ENCODE peak calls at places on chromosome 9, in eight cellular contexts. G is stimulated activated CD4-positive, alpha-beta T cell treated with anti-CD3 and anti-CD28 coated beads, Interleukin-1b, Interleukin-23, amount 100 ng/mL, for 4 hours; W is NCI-H524; O is EH; U is lower lobe of right lung; K is HTR-8/SVneo; N is NCI-H774; J is skeletal muscle cell. R is an unnamed sample.
A peak's percentile ranks its signal among the peaks of the same experiment; 100 is the strongest.

GRCh38 chr9:79170643-79171042 is 401.1 kb upstream of the TLE4 start:
- DNase-seq in U (no peak), J (no peak), W (no peak), O (no peak), K (no peak), G (no peak), N (no peak), R (no peak)

GRCh38 chr9:76594764-76595410 is 135.9 kb downstream of the GCNT1 start:
- DNase-seq in W (no peak), N (no peak), J (no peak), U (no peak), K (no peak), O (no peak), G (no peak), R (no peak)

GRCh38 chr9:126862461-126862830 is 2.0 kb downstream of the ZBTB34 start:
- DNase-seq in W (no peak), N (no peak), O (peak; percentile 12), G (no peak), K (no peak), U (no peak), J (no peak), R (no peak)

GRCh38 chr9:106862115-106862945 is 636 bp upstream of the ZNF462 start:
- DNase-seq in U (no peak), N (no peak), J (no peak), G (no peak), W (peak; percentile 91), K (peak; percentile 15), O (peak; percentile 36), R (no peak)

GRCh38 chr9:69476016-69476415 is 151.0 kb downstream of the ENTREP1 start:
- DNase-seq in W (no peak), N (no peak), O (no peak), K (no peak), U (no peak), J (no peak), G (no peak), R (no peak)

GRCh38 chr9:94649100-94649855 is 10.0 kb upstream of the FBP1 start:
- DNase-seq in U (no peak), K (peak; percentile 41), J (no peak), W (no peak), N (no peak), G (no peak), O (peak; percentile 90), R (peak; percentile 26)

GRCh38 chr9:133066181-133066983 is 4.6 kb downstream of the CEL start:
- DNase-seq in U (peak; percentile 24), O (no peak), K (no peak), W (no peak), J (no peak), G (no peak), N (no peak), R (no peak)

GRCh38 chr9:7935666-7936065 is 136.1 kb upstream of the DMAC1 start:
- DNase-seq in N (no peak), O (no peak), J (no peak), W (no peak), K (no peak), G (no peak), U (no peak), R (no peak)

GRCh38 chr9:136303825-136304416 is at the start of gene CCDC187:
- DNase-seq in W (no peak), U (no peak), N (no peak), J (no peak), G (no peak), K (no peak), O (no peak), R (no peak)

GRCh38 chr9:126689027-126689825 is 75.5 kb downstream of the LMX1B start:
- DNase-seq in O (no peak), G (no peak), U (no peak), J (no peak), N (no peak), K (no peak), W (no peak), R (no peak)

GRCh38 chr9:34990908-34991832 is 1.6 kb downstream of the DNAJB5 start:
- DNase-seq in J (no peak), W (no peak), G (no peak), U (no peak), O (no peak), K (no peak), N (no peak), R (no peak)

GRCh38 chr9:138111607-138112006 is 234.0 kb downstream of the CACNA1B start:
- DNase-seq in W (no peak), N (no peak), J (no peak), O (no peak), K (no peak), G (no peak), U (no peak), R (no peak)

GRCh38 chr9:127684576-127684975 is 22.2 kb upstream of the CFAP157 start:
- DNase-seq in O (peak; percentile 92), G (no peak), N (no peak), W (no peak), K (peak; percentile 70), U (no peak), J (no peak), R (no peak)

GRCh38 chr9:86529496-86530275 is 175.5 kb upstream of the TUT7 start:
- DNase-seq in O (no peak), J (no peak), G (no peak), W (no peak), N (no peak), U (no peak), K (no peak), R (no peak)

GRCh38 chr9:27202056-27202455 is 93.0 kb downstream of the TEK start:
- DNase-seq in G (no peak), O (peak; percentile 21), N (no peak), U (no peak), W (no peak), K (no peak), J (no peak), R (no peak)

GRCh38 chr9:14747116-14747515 is 24.6 kb upstream of the CER1 start:
- DNase-seq in K (no peak), W (no peak), N (no peak), O (no peak), U (no peak), G (no peak), J (no peak), R (no peak)

GRCh38 chr9:15735083-15735974 is 182.5 kb downstream of the CCDC171 start:
- DNase-seq in N (no peak), K (peak; percentile 42), U (no peak), G (no peak), W (no peak), O (peak; percentile 94), J (peak; percentile 86), R (peak; percentile 83)

GRCh38 chr9:129363216-129363873 is 185.3 kb upstream of the IER5L start:
- DNase-seq in N (no peak), U (no peak), K (no peak), W (no peak), G (no peak), O (no peak), J (no peak), R (no peak)

GRCh38 chr9:134268308-134268724 is 57.9 kb upstream of the RXRA start:
- DNase-seq in W (no peak), N (no peak), O (no peak), J (no peak), U (no peak), K (no peak), G (no peak), R (no peak)

GRCh38 chr9:83665576-83666200 is 42.1 kb downstream of the UBQLN1 start:
- DNase-seq in O (no peak), N (no peak), K (no peak), G (no peak), U (no peak), J (no peak), W (no peak), R (no peak)

GRCh38 chr9:121684381-121685145 is 33.1 kb downstream of the DAB2IP start:
- DNase-seq in N (no peak), K (peak; percentile 26), G (no peak), U (peak; percentile 64), O (peak; percentile 48), J (no peak), W (peak; percentile 34), R (no peak)

GRCh38 chr9:95980262-95981125 is 105.0 kb downstream of the ERCC6L2 start:
- DNase-seq in N (no peak), K (no peak), U (no peak), W (no peak), O (no peak), G (no peak), J (peak; percentile 31), R (no peak)

GRCh38 chr9:3971391-3972082 is 328.3 kb downstream of the GLIS3 start:
- DNase-seq in K (no peak), W (no peak), G (no peak), N (no peak), U (no peak), O (no peak), J (no peak), R (no peak)